ENCODE peak calls at places on chromosomes 3 and 15, in four cellular contexts. One of them, this sample, is unnamed.

GRCh38 chr15:74040115-74040850 is 42.1 kb downstream of the GOLGA6A start:
- DNase-seq in endodermal cell: peak
- DNase-seq in H9: peak
- DNase-seq in T-helper 2 cell: no peak
- DNase-seq in this sample: no peak

GRCh38 chr3:113151475-113152031 is 59.8 kb upstream of the BOC start:
- DNase-seq in endodermal cell: no peak
- DNase-seq in H9: no peak
- DNase-seq in T-helper 2 cell: no peak
- DNase-seq in this sample: no peak

GRCh38 chr3:133955892-133956291 is 60.2 kb upstream of the RAB6B start:
- DNase-seq in endodermal cell: no peak
- DNase-seq in H9: no peak
- DNase-seq in T-helper 2 cell: no peak
- DNase-seq in this sample: no peak

GRCh38 chr15:75640483-75641175 is 605 bp upstream of the IMP3 start:
- DNase-seq in endodermal cell: no peak
- DNase-seq in H9: no peak
- DNase-seq in T-helper 2 cell: peak
- DNase-seq in this sample: peak

GRCh38 chr3:98690876-98691275 is 72.3 kb upstream of the ST3GAL6 start:
- DNase-seq in endodermal cell: no peak
- DNase-seq in H9: no peak
- DNase-seq in T-helper 2 cell: no peak
- DNase-seq in this sample: no peak

GRCh38 chr3:135497979-135498378 is 467.5 kb upstream of the PPP2R3A start:
- DNase-seq in endodermal cell: no peak
- DNase-seq in H9: no peak
- DNase-seq in T-helper 2 cell: no peak
- DNase-seq in this sample: no peak

GRCh38 chr3:14691719-14692118 is 16.8 kb downstream of the C3orf20 start:
- DNase-seq in endodermal cell: no peak
- DNase-seq in H9: no peak
- DNase-seq in T-helper 2 cell: no peak
- DNase-seq in this sample: no peak

GRCh38 chr3:60641354-60641753 is 609.9 kb downstream of the FHIT start:
- DNase-seq in endodermal cell: no peak
- DNase-seq in H9: no peak
- DNase-seq in T-helper 2 cell: no peak
- DNase-seq in this sample: no peak

GRCh38 chr3:50487181-50487580 is 16.3 kb downstream of the CACNA2D2 start:
- DNase-seq in endodermal cell: peak
- DNase-seq in H9: no peak
- DNase-seq in T-helper 2 cell: no peak
- DNase-seq in this sample: no peak

GRCh38 chr15:32956006-32956405 is 238.2 kb downstream of the GREM1 start:
- DNase-seq in endodermal cell: peak
- DNase-seq in H9: peak
- DNase-seq in T-helper 2 cell: no peak
- DNase-seq in this sample: no peak

GRCh38 chr15:39661776-39662175 is 80.9 kb downstream of the THBS1 start:
- DNase-seq in endodermal cell: no peak
- DNase-seq in H9: no peak
- DNase-seq in T-helper 2 cell: no peak
- DNase-seq in this sample: no peak

GRCh38 chr3:23508464-23508863 is 297.3 kb upstream of the UBE2E1 start:
- DNase-seq in endodermal cell: no peak
- DNase-seq in H9: no peak
- DNase-seq in T-helper 2 cell: no peak
- DNase-seq in this sample: no peak

GRCh38 chr3:46491089-46492070 is 6.4 kb upstream of the RTP3 start:
- DNase-seq in endodermal cell: peak
- DNase-seq in H9: no peak
- DNase-seq in T-helper 2 cell: no peak
- DNase-seq in this sample: no peak

GRCh38 chr3:77825045-77825827 is 785.3 kb downstream of the ROBO2 start:
- DNase-seq in endodermal cell: no peak
- DNase-seq in H9: no peak
- DNase-seq in T-helper 2 cell: no peak
- DNase-seq in this sample: peak

This sample was measured in lower lobe of right lung.